ENCODE peak calls at places on chromosomes 7 and 10, in seven cellular contexts. P, G, J, C, H, E and Q are unnamed samples.

GRCh38 chr10:52779541-52780390 is 7.2 kb upstream of the MBL2 start:
- DNase-seq in P (peak; percentile 76), G (peak; percentile 77), J (peak; percentile 47), C (peak; percentile 65), H (peak; percentile 49), E (peak; percentile 70), Q (no peak)

GRCh38 chr7:113487925-113488731 is 369.8 kb upstream of the SMIM30 start:
- DNase-seq in P (no peak), G (peak; percentile 48), J (no peak), C (no peak), H (no peak), E (no peak), Q (no peak)

GRCh38 chr7:12127490-12127889 is 83.6 kb upstream of the TMEM106B start:
- DNase-seq in P (no peak), G (no peak), J (no peak), C (no peak), H (no peak), E (no peak), Q (no peak)

GRCh38 chr10:29584436-29584835 is 50.3 kb downstream of the SVIL start:
- DNase-seq in P (no peak), G (no peak), J (no peak), C (no peak), H (no peak), E (no peak), Q (no peak)

GRCh38 chr10:86944907-86945306 is 12.5 kb downstream of the MMRN2 start:
- DNase-seq in P (no peak), G (no peak), J (no peak), C (no peak), H (no peak), E (no peak), Q (no peak)

GRCh38 chr7:155589001-155589980 is 42.9 kb upstream of the CNPY1 start:
- DNase-seq in P (no peak), G (no peak), J (no peak), C (no peak), H (no peak), E (peak; percentile 28), Q (no peak)

GRCh38 chr7:155644971-155645509 is 579 bp downstream of the RBM33 start:
- DNase-seq in P (peak; percentile 55), G (no peak), J (no peak), C (peak; percentile 72), H (peak; percentile 37), E (peak; percentile 54), Q (peak; percentile 15)

GRCh38 chr10:106242301-106242700 is 922.2 kb downstream of the SORCS1 start:
- DNase-seq in P (no peak), G (no peak), J (no peak), C (no peak), H (no peak), E (no peak), Q (no peak)

GRCh38 chr7:33873981-33874750 is 31.2 kb upstream of the BMPER start:
- DNase-seq in P (no peak), G (no peak), J (no peak), C (no peak), H (no peak), E (peak; percentile 37), Q (no peak)

GRCh38 chr10:108230478-108231170 is 1066.1 kb upstream of the SORCS1 start:
- DNase-seq in P (no peak), G (no peak), J (no peak), C (no peak), H (no peak), E (no peak), Q (no peak)

GRCh38 chr7:142185069-142185468 is 72.8 kb downstream of the PRSS58 start:
- DNase-seq in P (no peak), G (no peak), J (no peak), C (no peak), H (no peak), E (no peak), Q (no peak)

GRCh38 chr7:142188159-142188558 is 69.7 kb downstream of the PRSS58 start:
- DNase-seq in P (no peak), G (no peak), J (no peak), C (peak; percentile 88), H (no peak), E (no peak), Q (no peak)

GRCh38 chr7:142194201-142194600 is 63.7 kb downstream of the PRSS58 start:
- DNase-seq in P (no peak), G (no peak), J (no peak), C (no peak), H (no peak), E (no peak), Q (no peak)

GRCh38 chr7:142188846-142189245 is 69.0 kb downstream of the PRSS58 start:
- DNase-seq in P (no peak), G (no peak), J (no peak), C (peak; percentile 71), H (no peak), E (peak; percentile 15), Q (no peak)
- TF ChIP-seq CTCF in P (peak; percentile 62), G (peak; percentile 20), J (peak; percentile 38), C (peak; percentile 77), H (no peak), E (peak; percentile 35), Q (no peak)

DNA sequence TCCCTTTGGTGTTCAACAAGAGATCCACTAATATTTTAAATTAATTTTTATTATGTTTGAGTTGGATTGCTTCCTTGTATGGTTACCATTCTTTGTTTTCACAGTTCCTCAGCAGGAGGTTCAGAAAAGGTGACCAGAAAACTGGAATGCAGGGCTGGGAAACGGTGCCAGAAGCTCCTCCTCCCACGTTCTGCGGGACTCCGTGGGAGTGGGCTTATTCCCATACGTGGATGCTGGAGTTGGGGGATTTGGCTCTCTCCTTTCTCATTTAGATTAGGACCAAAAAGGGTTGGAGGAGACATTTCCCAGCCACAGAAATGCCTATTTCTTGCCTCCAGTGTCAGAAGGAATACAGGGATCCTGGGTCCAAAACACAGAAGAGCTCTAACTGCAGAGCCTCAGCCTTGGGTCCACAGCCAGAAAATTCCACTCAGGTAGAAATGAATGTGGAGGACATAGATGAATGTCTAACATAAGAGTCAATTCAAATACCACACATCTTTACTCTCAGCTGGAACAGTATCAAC is 56.0 kb downstream of the SORBS1 start:
- DNase-seq in P (no peak), G (no peak), J (no peak), C (no peak), H (no peak), E (no peak), Q (no peak)
- H3K27ac ChIP-seq in P (peak overlapping the region; percentile 14), G (peak overlapping the region; percentile 89), J (peak overlapping the region; percentile 35), C (no peak overlapping the region), H (no peak overlapping the region), E (no peak overlapping the region), Q (peak overlapping the region; percentile 65)

GRCh38 chr10:75295901-75296441 is 60.2 kb upstream of the COMTD1 start:
- DNase-seq in P (peak; percentile 62), G (no peak), J (no peak), C (no peak), H (peak; percentile 33), E (no peak), Q (no peak)

GRCh38 chr10:75294518-75294865 is 58.7 kb upstream of the COMTD1 start:
- DNase-seq in P (peak; percentile 78), G (peak; percentile 75), J (no peak), C (no peak), H (peak; percentile 81), E (no peak), Q (peak; percentile 29)

GRCh38 chr10:75293456-75293840 is 57.7 kb upstream of the COMTD1 start:
- DNase-seq in P (peak; percentile 35), G (no peak), J (no peak), C (no peak), H (peak; percentile 90), E (no peak), Q (no peak)

GRCh38 chr10:75294031-75294437 is 58.3 kb upstream of the COMTD1 start:
- DNase-seq in P (no peak), G (no peak), J (no peak), C (no peak), H (no peak), E (no peak), Q (no peak)

GRCh38 chr10:75294866-75295692 is 59.3 kb upstream of the COMTD1 start:
- DNase-seq in P (peak; percentile 96), G (peak; percentile 87), J (no peak), C (peak; percentile 72), H (peak; percentile 82), E (peak; percentile 67), Q (peak; percentile 94)
- TF ChIP-seq CTCF in P (peak; percentile 55), G (peak; percentile 24), J (peak; percentile 71), C (peak; percentile 16), H (peak; percentile 0), E (peak; percentile 31), Q (peak; percentile 50)

GRCh38 chr7:1459512-1459892 is 232 bp upstream of the MICALL2 start:
- DNase-seq in P (peak; percentile 100), G (peak; percentile 100), J (peak; percentile 80), C (peak; percentile 98), H (peak; percentile 99), E (peak; percentile 99), Q (peak; percentile 99)
- H3K27ac ChIP-seq in P (peak overlapping the region; percentile 91), G (peak overlapping the region; percentile 75), J (no peak overlapping the region), C (no peak overlapping the region), H (no peak overlapping the region), E (peak overlapping the region; percentile 45), Q (peak overlapping the region; percentile 72)

DNA sequence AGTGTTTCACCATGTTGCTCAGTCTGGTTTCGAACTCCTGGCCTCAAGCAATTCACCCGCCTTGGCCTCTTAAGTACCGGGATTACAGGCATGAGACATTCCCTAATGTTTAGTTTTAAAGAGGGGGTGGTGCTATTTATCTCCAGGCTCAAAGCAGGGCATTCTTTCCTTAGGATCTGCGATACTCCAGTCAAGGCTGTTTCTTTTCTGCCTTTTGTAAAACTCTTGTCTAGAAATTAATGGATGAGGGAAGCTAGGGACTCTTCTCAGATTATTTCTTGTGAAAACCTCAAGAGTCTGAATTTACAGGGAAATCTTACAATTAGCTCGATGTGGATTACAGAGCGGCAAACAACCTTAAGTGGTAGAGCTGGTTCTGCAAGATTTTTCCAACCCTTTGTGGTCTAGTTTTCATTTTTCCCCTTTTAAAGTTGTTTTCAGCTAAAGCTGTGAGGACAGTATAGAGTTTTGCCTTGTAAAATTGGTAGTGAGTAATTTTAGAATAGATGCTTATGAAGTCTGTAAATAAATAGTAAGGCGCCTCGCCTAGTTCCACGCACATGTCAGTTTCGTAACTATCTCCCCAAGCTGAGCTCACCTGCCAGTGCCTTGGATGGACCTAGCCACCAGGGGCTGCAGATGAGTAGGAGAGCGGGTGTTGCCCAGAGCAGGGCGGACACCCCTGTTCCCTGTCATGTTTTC is 53.1 kb downstream of the CUX1 start:
- DNase-seq in P (peak; percentile 30), G (no peak), J (no peak), C (no peak), H (no peak), E (no peak), Q (peak; percentile 59)
- TF ChIP-seq CTCF in P (peak; percentile 11), G (no peak), J (no peak), C (no peak), H (peak; percentile 42), E (no peak), Q (peak; percentile 57)